ENCODE peak calls at places on chromosome 21, in four cellular contexts. One of them, this sample, is unnamed.

GRCh38 chr21:29827647-29828046 is 112.1 kb downstream of the GRIK1 start:
- DNase-seq in 8988T: no peak
- DNase-seq in NCI-H1105 treated with DMSO at 0.1 percent for 48 hours: no peak
- DNase-seq in activated CD4-positive, CD25-positive, alpha-beta regulatory T cell treated with anti-CD3 and anti-CD28 coated beads, Interleukin-2, amount 50 U/mL, for 72 hours: no peak
- DNase-seq in this sample: no peak

GRCh38 chr21:42351626-42352432 is 1.0 kb upstream of the TFF2 start:
- DNase-seq in NCI-H1105 treated with DMSO at 0.1 percent for 48 hours: no peak
- DNase-seq in 8988T: no peak
- DNase-seq in activated CD4-positive, CD25-positive, alpha-beta regulatory T cell treated with anti-CD3 and anti-CD28 coated beads, Interleukin-2, amount 50 U/mL, for 72 hours: peak
- DNase-seq in this sample: no peak

GRCh38 chr21:41369105-41369914 is 7.5 kb downstream of the MX2 start:
- DNase-seq in 8988T: no peak
- DNase-seq in activated CD4-positive, CD25-positive, alpha-beta regulatory T cell treated with anti-CD3 and anti-CD28 coated beads, Interleukin-2, amount 50 U/mL, for 72 hours: peak
- DNase-seq in NCI-H1105 treated with DMSO at 0.1 percent for 48 hours: no peak
- DNase-seq in this sample: peak

GRCh38 chr21:21921410-21922232 is 923.4 kb downstream of the NCAM2 start:
- DNase-seq in NCI-H1105 treated with DMSO at 0.1 percent for 48 hours: peak
- DNase-seq in 8988T: no peak
- DNase-seq in activated CD4-positive, CD25-positive, alpha-beta regulatory T cell treated with anti-CD3 and anti-CD28 coated beads, Interleukin-2, amount 50 U/mL, for 72 hours: no peak
- DNase-seq in this sample: no peak

GRCh38 chr21:38780879-38781278 is 24.9 kb upstream of the ETS2 start:
- DNase-seq in NCI-H1105 treated with DMSO at 0.1 percent for 48 hours: no peak
- DNase-seq in 8988T: no peak
- DNase-seq in activated CD4-positive, CD25-positive, alpha-beta regulatory T cell treated with anti-CD3 and anti-CD28 coated beads, Interleukin-2, amount 50 U/mL, for 72 hours: no peak
- DNase-seq in this sample: no peak

GRCh38 chr21:39628380-39628779 is 15.6 kb downstream of the B3GALT5 start:
- DNase-seq in activated CD4-positive, CD25-positive, alpha-beta regulatory T cell treated with anti-CD3 and anti-CD28 coated beads, Interleukin-2, amount 50 U/mL, for 72 hours: no peak
- DNase-seq in 8988T: no peak
- DNase-seq in NCI-H1105 treated with DMSO at 0.1 percent for 48 hours: no peak
- DNase-seq in this sample: no peak

GRCh38 chr21:44427241-44428120 is 27.8 kb upstream of the LRRC3 start:
- DNase-seq in 8988T: no peak
- DNase-seq in NCI-H1105 treated with DMSO at 0.1 percent for 48 hours: peak
- DNase-seq in activated CD4-positive, CD25-positive, alpha-beta regulatory T cell treated with anti-CD3 and anti-CD28 coated beads, Interleukin-2, amount 50 U/mL, for 72 hours: peak
- DNase-seq in this sample: no peak

GRCh38 chr21:25911730-25912401 is 177.1 kb downstream of the GABPA start:
- DNase-seq in activated CD4-positive, CD25-positive, alpha-beta regulatory T cell treated with anti-CD3 and anti-CD28 coated beads, Interleukin-2, amount 50 U/mL, for 72 hours: no peak
- DNase-seq in 8988T: no peak
- DNase-seq in NCI-H1105 treated with DMSO at 0.1 percent for 48 hours: no peak
- DNase-seq in this sample: no peak

GRCh38 chr21:37413553-37414291 is 47.1 kb downstream of the DYRK1A start:
- DNase-seq in 8988T: no peak
- DNase-seq in NCI-H1105 treated with DMSO at 0.1 percent for 48 hours: no peak
- DNase-seq in activated CD4-positive, CD25-positive, alpha-beta regulatory T cell treated with anti-CD3 and anti-CD28 coated beads, Interleukin-2, amount 50 U/mL, for 72 hours: no peak
- DNase-seq in this sample: no peak

This sample was measured in HuH-7.5.